ENCODE peak calls at places on chromosomes 6 and 20, in four cellular contexts. F is endothelial cell of umbilical vein, A is HepG2, P is HCT116. G is an unnamed sample.

GRCh38 chr20:61218886-61219480 is 33.1 kb upstream of the CDH4 start:
- DNase-seq in A (no peak), F (no peak), P (no peak), G (no peak)

GRCh38 chr6:160110724-160111123 is 10.9 kb upstream of the SLC22A1 start:
- DNase-seq in A (no peak), P (no peak), F (no peak), G (no peak)

GRCh38 chr6:40536442-40536841 is 50.7 kb downstream of the LRFN2 start:
- DNase-seq in P (no peak), A (peak), F (no peak), G (no peak)

GRCh38 chr20:58389324-58389967 is 417 bp downstream of the VAPB start:
- DNase-seq in A (peak), P (no peak), F (peak), G (no peak)

GRCh38 chr6:20946037-20946436 is 411.8 kb downstream of the CDKAL1 start:
- DNase-seq in P (no peak), A (peak), F (no peak), G (no peak)

GRCh38 chr6:82033631-82034211 is 213.8 kb downstream of the IBTK start:
- DNase-seq in A (no peak), F (no peak), P (no peak), G (no peak)

GRCh38 chr6:79463721-79464120 is 73.5 kb downstream of the LCA5 start:
- DNase-seq in A (peak), F (no peak), P (peak), G (no peak)

GRCh38 chr6:71463061-71463460 is 174.4 kb downstream of the OGFRL1 start:
- DNase-seq in A (no peak), F (no peak), P (no peak), G (no peak)

GRCh38 chr6:53496797-53497196 is 48.1 kb downstream of the GCLC start:
- DNase-seq in A (no peak), P (no peak), F (no peak), G (no peak)

GRCh38 chr6:157459327-157459726 is 78.3 kb downstream of the ZDHHC14 start:
- DNase-seq in F (no peak), A (no peak), P (no peak), G (no peak)

GRCh38 chr20:36861875-36862801 is 13.8 kb upstream of the TLDC2 start:
- DNase-seq in P (peak), A (peak), F (peak), G (no peak)

GRCh38 chr6:39952170-39952569 is 17.9 kb upstream of the MOCS1 start:
- DNase-seq in P (no peak), F (no peak), A (no peak), G (no peak)

GRCh38 chr20:57880155-57880648 is 170.4 kb upstream of the PMEPA1 start:
- DNase-seq in F (no peak), P (no peak), A (no peak), G (no peak)

GRCh38 chr6:35319346-35320030 is 21.9 kb downstream of the DEF6 start:
- DNase-seq in P (no peak), A (no peak), F (no peak), G (no peak)

GRCh38 chr20:39066464-39066863 is 104.3 kb downstream of the DHX35 start:
- DNase-seq in P (no peak), F (no peak), A (peak), G (no peak)

GRCh38 chr6:36691612-36692011 is 6.0 kb upstream of the RAB44 start:
- DNase-seq in P (no peak), A (no peak), F (no peak), G (no peak)
- H3K9ac ChIP-seq in P (no peak), A (no peak), F (no peak), G (no peak)

DNA sequence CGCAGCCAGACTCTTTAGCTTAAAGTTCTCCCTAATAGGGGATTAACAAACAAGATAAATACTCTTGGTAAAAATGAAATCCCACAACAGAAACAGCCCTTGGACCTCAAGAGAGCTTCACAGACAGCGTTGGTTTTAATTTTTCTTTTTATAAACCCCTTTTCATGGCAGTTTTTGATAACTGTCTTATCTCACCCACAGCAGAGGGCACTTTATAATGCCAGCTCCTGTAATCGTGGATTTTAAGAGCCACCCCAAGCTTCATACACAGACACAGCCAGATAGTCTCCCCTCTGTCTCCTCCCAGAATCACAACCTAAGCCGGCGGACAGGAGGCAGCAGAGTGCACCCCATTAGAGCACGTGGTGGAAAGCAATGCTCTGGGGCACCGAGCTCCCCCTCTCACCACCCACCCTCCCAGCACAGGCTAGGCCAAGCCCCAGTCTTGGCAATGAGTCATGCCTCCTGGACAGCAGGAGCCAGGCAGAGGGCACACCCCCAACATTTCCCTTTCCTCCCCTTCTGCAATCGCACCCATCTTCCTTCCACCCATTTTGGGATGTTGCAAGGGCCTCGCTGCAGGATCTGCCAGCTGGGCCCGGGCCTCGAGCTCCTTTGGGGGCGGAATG is 2.5 kb downstream of the JAG1 start:
- DNase-seq in P (no peak), F (peak), A (peak), G (no peak)
- TF ChIP-seq POLR2AphosphoS5 in P (peak), F (peak), A (peak), G (no peak)

GRCh38 chr20:1119128-1119505 is 715 bp downstream of the PSMF1 start:
- DNase-seq in F (peak), A (peak), P (no peak), G (no peak)
- H3K27ac ChIP-seq in F (peak), A (peak), P (peak), G (no peak)

GRCh38 chr6:133854167-133854632 is 34.7 kb upstream of the TCF21 start:
- DNase-seq in P (no peak), F (no peak), A (no peak), G (no peak)

GRCh38 chr6:133855994-133856393 is 32.9 kb upstream of the TCF21 start:
- DNase-seq in F (no peak), A (no peak), P (no peak), G (no peak)

GRCh38 chr6:133855599-133855972 is 33.3 kb upstream of the TCF21 start:
- DNase-seq in F (no peak), P (no peak), A (no peak), G (no peak)

GRCh38 chr6:133856911-133857310 is 32.0 kb upstream of the TCF21 start:
- DNase-seq in A (no peak), P (no peak), F (no peak), G (no peak)

GRCh38 chr6:133854633-133855598 is 34.0 kb upstream of the TCF21 start:
- DNase-seq in F (no peak), P (no peak), A (peak), G (no peak)
- H3K9ac ChIP-seq in F (no peak), P (no peak), A (no peak), G (no peak)

GRCh38 chr6:107495196-107495643 is 5.3 kb downstream of the SOBP start:
- DNase-seq in A (no peak), F (peak), P (no peak), G (no peak)
- TF ChIP-seq POLR2AphosphoS5 in A (no peak), F (no peak), P (no peak), G (no peak)

G was measured in SK-N-MC.